ENCODE peak calls at places on chromosomes 3 and 15, in seven cellular contexts. M, F, X, B, Y, Z and T are unnamed samples.

GRCh38 chr3:194368918-194369317 is 625 bp downstream of the LRRC15 start:
- DNase-seq in M (no peak), F (no peak), X (no peak), B (no peak), Y (no peak), Z (no peak), T (no peak)

GRCh38 chr3:106510206-106510605 is 641.4 kb upstream of the CBLB start:
- DNase-seq in M (no peak), F (peak; percentile 20), X (no peak), B (peak; percentile 13), Y (no peak), Z (no peak), T (no peak)

GRCh38 chr3:12967751-12968209 is 105.4 kb downstream of the IQSEC1 start:
- DNase-seq in M (peak; percentile 89), F (peak; percentile 92), X (peak; percentile 85), B (peak; percentile 100), Y (no peak), Z (peak; percentile 82), T (peak; percentile 100)

GRCh38 chr3:57688291-57688690 is 4.6 kb downstream of the DENND6A start:
- DNase-seq in M (no peak), F (no peak), X (no peak), B (no peak), Y (no peak), Z (no peak), T (no peak)

GRCh38 chr3:120566243-120566980 is 29.7 kb upstream of the NDUFB4 start:
- DNase-seq in M (no peak), F (no peak), X (no peak), B (no peak), Y (no peak), Z (no peak), T (no peak)

GRCh38 chr3:113255854-113256615 is 44.7 kb downstream of the BOC start:
- DNase-seq in M (no peak), F (no peak), X (no peak), B (no peak), Y (no peak), Z (no peak), T (no peak)

GRCh38 chr15:84702961-84703482 is 12.9 kb downstream of the SEC11A start:
- DNase-seq in M (no peak), F (peak; percentile 85), X (no peak), B (peak; percentile 40), Y (no peak), Z (no peak), T (peak; percentile 49)

GRCh38 chr3:69086133-69086722 is 1.5 kb downstream of the ARL6IP5 start:
- DNase-seq in M (peak; percentile 36), F (peak; percentile 91), X (peak; percentile 74), B (peak; percentile 65), Y (peak; percentile 12), Z (peak; percentile 49), T (peak; percentile 65)

GRCh38 chr3:4351164-4351855 is 48.1 kb downstream of the SETMAR start:
- DNase-seq in M (no peak), F (peak; percentile 78), X (peak; percentile 17), B (peak; percentile 51), Y (no peak), Z (no peak), T (peak; percentile 23)